ENCODE peak calls at places on chromosomes 6 and 20, in four cellular contexts. A is upper lobe of left lung, O is ovary, M is transverse colon. F is an unnamed sample.

GRCh38 chr6:138800377-138801150 is 4.7 kb downstream of the ECT2L start:
- DNase-seq in A (no peak), O (no peak), M (no peak), F (no peak)

GRCh38 chr20:1964659-1965405 is 29.0 kb downstream of the PDYN start:
- DNase-seq in A (no peak), O (no peak), M (no peak), F (no peak)

GRCh38 chr6:74931567-74931966 is 274.3 kb downstream of the COL12A1 start:
- DNase-seq in A (no peak), O (no peak), M (no peak), F (no peak)

GRCh38 chr20:61440548-61441055 is 188.5 kb downstream of the CDH4 start:
- DNase-seq in A (no peak), O (no peak), M (no peak), F (no peak)

GRCh38 chr6:116682334-116682712 is 1.3 kb downstream of the KPNA5 start:
- DNase-seq in A (no peak), O (peak; percentile 38), M (no peak), F (no peak)

GRCh38 chr6:6878921-6879585 is 228.7 kb upstream of the RREB1 start:
- DNase-seq in A (no peak), O (no peak), M (peak; percentile 32), F (no peak)

GRCh38 chr6:67496191-67496590 is 1138.9 kb upstream of the ADGRB3 start:
- DNase-seq in A (no peak), O (no peak), M (no peak), F (no peak)

GRCh38 chr6:5518936-5519491 is 257.7 kb downstream of the FARS2 start:
- DNase-seq in A (no peak), O (no peak), M (no peak), F (no peak)

GRCh38 chr6:149990672-149991402 is 27.1 kb downstream of the ULBP1 start:
- DNase-seq in A (peak; percentile 85), O (no peak), M (no peak), F (no peak)

GRCh38 chr6:56771189-56771588 is 128.5 kb upstream of the DST start:
- DNase-seq in A (no peak), O (no peak), M (no peak), F (no peak)

GRCh38 chr20:51022227-51022802 is 592 bp downstream of the KCNG1 start:
- DNase-seq in A (no peak), O (no peak), M (no peak), F (no peak)

GRCh38 chr6:128554302-128554701 is 33.9 kb upstream of the PTPRK start:
- DNase-seq in A (no peak), O (no peak), M (no peak), F (no peak)

GRCh38 chr6:166253277-166254229 is 54.6 kb downstream of the PRR18 start:
- DNase-seq in A (peak; percentile 91), O (no peak), M (peak; percentile 39), F (no peak)

GRCh38 chr6:145690969-145691368 is 44.4 kb downstream of the EPM2A start:
- DNase-seq in A (no peak), O (no peak), M (no peak), F (no peak)

GRCh38 chr6:35669441-35669776 is 19.3 kb downstream of the FKBP5 start:
- DNase-seq in A (no peak), O (no peak), M (no peak), F (no peak)

GRCh38 chr6:75808507-75808906 is 59.5 kb downstream of the MYO6 start:
- DNase-seq in A (no peak), O (no peak), M (no peak), F (no peak)

GRCh38 chr6:84428300-84428907 is 201.0 kb upstream of the CEP162 start:
- DNase-seq in A (no peak), O (no peak), M (peak; percentile 11), F (peak; percentile 62)

GRCh38 chr6:112743343-112743742 is 396.2 kb downstream of the RFPL4B start:
- DNase-seq in A (no peak), O (no peak), M (no peak), F (no peak)

GRCh38 chr6:133899556-133899955 is 10.6 kb downstream of the TCF21 start:
- DNase-seq in A (no peak), O (no peak), M (no peak), F (no peak)

GRCh38 chr6:328184-328670 is 35.9 kb downstream of the DUSP22 start:
- DNase-seq in A (no peak), O (no peak), M (peak; percentile 79), F (no peak)

GRCh38 chr6:31822038-31822821 is 5.3 kb upstream of the HSPA1B start:
- DNase-seq in A (no peak), O (peak; percentile 90), M (peak; percentile 92), F (peak; percentile 77)

GRCh38 chr20:57509665-57510237 is 15.2 kb downstream of the CTCFL start:
- DNase-seq in A (no peak), O (no peak), M (peak; percentile 29), F (no peak)

GRCh38 chr6:21438986-21439352 is 154.6 kb upstream of the SOX4 start:
- DNase-seq in A (no peak), O (no peak), M (no peak), F (no peak)

GRCh38 chr6:169469028-169469427 is 215.4 kb upstream of the THBS2 start:
- DNase-seq in A (no peak), O (no peak), M (no peak), F (no peak)

GRCh38 chr6:145406733-145407256 is 328.5 kb downstream of the EPM2A start:
- DNase-seq in A (no peak), O (no peak), M (no peak), F (no peak)

GRCh38 chr6:26103770-26104456 is 16.7 kb downstream of the HFE start:
- DNase-seq in A (peak; percentile 89), O (peak; percentile 90), M (peak; percentile 92), F (peak; percentile 93)

GRCh38 chr20:61810709-61811565 is 254.7 kb downstream of the TAF4 start:
- DNase-seq in A (no peak), O (no peak), M (no peak), F (no peak)

GRCh38 chr20:20457392-20458126 is 89.7 kb downstream of the INSM1 start:
- DNase-seq in A (no peak), O (no peak), M (no peak), F (no peak)

GRCh38 chr6:150622476-150622875 is 22.8 kb downstream of the PLEKHG1 start:
- DNase-seq in A (no peak), O (no peak), M (no peak), F (no peak)

GRCh38 chr6:32944265-32944664 is 3.4 kb upstream of the HLA-DMB start:
- DNase-seq in A (no peak), O (no peak), M (peak; percentile 49), F (peak; percentile 40)

GRCh38 chr6:168370310-168370991 is 50.9 kb upstream of the DACT2 start:
- DNase-seq in A (peak; percentile 92), O (peak; percentile 90), M (peak; percentile 85), F (peak; percentile 45)

GRCh38 chr6:35360349-35361138 is 18.2 kb downstream of the PPARD start:
- DNase-seq in A (no peak), O (no peak), M (no peak), F (no peak)

GRCh38 chr6:162940426-162940825 is 212.7 kb downstream of the PACRG start:
- DNase-seq in A (peak; percentile 36), O (no peak), M (no peak), F (no peak)

GRCh38 chr20:24914388-24915241 is 34.5 kb upstream of the CST7 start:
- DNase-seq in A (no peak), O (no peak), M (no peak), F (no peak)

GRCh38 chr20:37408930-37409210 is 62.9 kb downstream of the SRC start:
- DNase-seq in A (no peak), O (no peak), M (no peak), F (no peak)

GRCh38 chr6:167793421-167793820 is 33.3 kb upstream of the AFDN start:
- DNase-seq in A (no peak), O (no peak), M (peak; percentile 39), F (no peak)

DNA sequence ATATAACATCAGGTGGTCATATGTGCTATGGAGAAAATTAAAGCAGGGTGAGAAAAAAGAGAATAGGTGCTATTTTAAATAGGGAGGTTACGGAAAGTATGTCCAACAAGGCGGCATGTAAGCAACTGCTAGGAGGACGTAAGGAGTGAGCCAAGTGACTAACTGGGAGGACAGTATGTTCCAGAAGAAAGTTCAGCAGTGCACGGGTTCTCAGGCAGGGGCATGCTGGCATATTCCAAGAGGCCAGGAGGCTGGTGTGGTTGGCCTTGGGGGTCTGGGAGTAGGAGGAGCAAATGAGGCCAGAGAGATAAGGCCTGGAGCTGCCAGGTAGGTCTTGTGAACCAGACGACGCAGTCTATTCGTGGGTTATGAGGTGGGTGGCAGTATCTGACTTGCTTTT is 112.4 kb downstream of the ARMC2 start:
- DNase-seq in A (no peak), O (no peak), M (no peak), F (no peak)
- TF ChIP-seq EP300 in A (no peak), O (no peak), M (peak; percentile 7), F (no peak)

GRCh38 chr6:18019539-18020534 is 32.4 kb upstream of the KIF13A start:
- DNase-seq in A (peak; percentile 83), O (no peak), M (no peak), F (no peak)
- H3K4me3 ChIP-seq in A (no peak overlapping the region), O (no peak overlapping the region), M (no peak overlapping the region), F (no peak overlapping the region)

DNA sequence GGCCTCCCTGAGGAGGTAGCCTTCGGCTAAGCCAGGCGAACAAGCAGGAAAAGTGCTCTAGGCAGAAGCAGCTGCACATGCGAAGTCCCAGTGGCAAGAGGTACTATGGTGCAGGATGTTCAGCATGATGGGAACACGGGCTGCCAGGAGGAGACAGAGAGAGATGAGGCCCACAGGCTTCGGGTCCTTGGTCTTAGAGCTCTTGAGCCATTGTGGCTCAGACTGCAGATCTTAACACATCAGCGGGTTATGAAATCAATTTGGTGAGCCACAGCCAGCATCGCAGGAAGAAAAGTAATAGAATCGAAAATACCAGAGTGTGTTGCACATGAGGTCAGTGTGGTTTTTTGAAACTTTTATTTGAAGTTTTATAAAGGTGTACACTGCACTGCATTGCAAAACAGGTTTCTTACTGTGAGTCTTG is 69.1 kb downstream of the EYA2 start:
- DNase-seq in A (no peak), O (no peak), M (no peak), F (no peak)
- TF ChIP-seq EP300 in A (no peak), O (no peak), M (no peak), F (no peak)

GRCh38 chr6:1834231-1834630 is 224.5 kb downstream of the FOXC1 start:
- DNase-seq in A (no peak), O (no peak), M (no peak), F (no peak)
- H3K4me3 ChIP-seq in A (no peak overlapping the region), O (no peak overlapping the region), M (no peak overlapping the region), F (no peak overlapping the region)

GRCh38 chr6:126112171-126112632 is 125.9 kb downstream of the TRMT11 start:
- DNase-seq in A (no peak), O (no peak), M (no peak), F (no peak)
- TF ChIP-seq EP300 in A (no peak), O (no peak), M (no peak), F (no peak)

F was measured in tibial nerve.